ENCODE peak calls at places on chromosomes 1 and 21, in six cellular contexts. One of them, this sample, is unnamed.

GRCh38 chr1:66916320-66916719 is 8.3 kb downstream of the DNAI4 start:
- DNase-seq in A549: no peak
- DNase-seq in SK-N-SH: peak
- DNase-seq in HepG2: peak
- DNase-seq in H1: no peak
- DNase-seq in K562: peak
- DNase-seq in this sample: no peak

GRCh38 chr1:242425232-242425631 is 99.3 kb downstream of the PLD5 start:
- DNase-seq in SK-N-SH: no peak
- DNase-seq in H1: no peak
- DNase-seq in HepG2: peak
- DNase-seq in K562: peak
- DNase-seq in A549: peak
- DNase-seq in this sample: no peak

GRCh38 chr1:180092931-180093650 is 61.6 kb upstream of the QSOX1 start:
- DNase-seq in K562: no peak
- DNase-seq in SK-N-SH: no peak
- DNase-seq in A549: no peak
- DNase-seq in HepG2: no peak
- DNase-seq in H1: no peak
- DNase-seq in this sample: no peak

GRCh38 chr1:193283026-193283425 is 96.6 kb upstream of the B3GALT2 start:
- DNase-seq in SK-N-SH: no peak
- DNase-seq in A549: no peak
- DNase-seq in HepG2: no peak
- DNase-seq in K562: peak
- DNase-seq in H1: peak
- DNase-seq in this sample: no peak

GRCh38 chr1:89616844-89617627 is 15.9 kb upstream of the LRRC8C start:
- DNase-seq in H1: no peak
- DNase-seq in K562: no peak
- DNase-seq in SK-N-SH: no peak
- DNase-seq in A549: no peak
- DNase-seq in HepG2: no peak
- DNase-seq in this sample: no peak

GRCh38 chr21:33245289-33245918 is 15.7 kb downstream of the IFNAR2 start:
- DNase-seq in HepG2: peak
- DNase-seq in H1: no peak
- DNase-seq in K562: no peak
- DNase-seq in A549: no peak
- DNase-seq in SK-N-SH: no peak
- DNase-seq in this sample: no peak

GRCh38 chr1:200062143-200062542 is 34.6 kb downstream of the NR5A2 start:
- DNase-seq in A549: no peak
- DNase-seq in H1: no peak
- DNase-seq in HepG2: no peak
- DNase-seq in K562: no peak
- DNase-seq in SK-N-SH: no peak
- DNase-seq in this sample: no peak

GRCh38 chr1:107875689-107876088 is 89.3 kb downstream of the VAV3 start:
- DNase-seq in HepG2: no peak
- DNase-seq in H1: no peak
- DNase-seq in A549: no peak
- DNase-seq in SK-N-SH: no peak
- DNase-seq in K562: no peak
- DNase-seq in this sample: no peak

GRCh38 chr1:171754381-171754705 is 12.5 kb upstream of the VAMP4 start:
- DNase-seq in H1: no peak
- DNase-seq in A549: no peak
- DNase-seq in HepG2: no peak
- DNase-seq in K562: peak
- DNase-seq in SK-N-SH: no peak
- DNase-seq in this sample: no peak

GRCh38 chr1:26743426-26744059 is 44.2 kb upstream of the PIGV start:
- DNase-seq in SK-N-SH: no peak
- DNase-seq in H1: no peak
- DNase-seq in K562: no peak
- DNase-seq in A549: no peak
- DNase-seq in HepG2: no peak
- DNase-seq in this sample: no peak

GRCh38 chr1:178284059-178284458 is 190.2 kb downstream of the RASAL2 start:
- DNase-seq in SK-N-SH: no peak
- DNase-seq in HepG2: no peak
- DNase-seq in H1: no peak
- DNase-seq in K562: no peak
- DNase-seq in A549: no peak
- DNase-seq in this sample: no peak

GRCh38 chr1:26848947-26849774 is 13.8 kb upstream of the SFN start:
- DNase-seq in HepG2: peak
- DNase-seq in SK-N-SH: no peak
- DNase-seq in H1: no peak
- DNase-seq in K562: no peak
- DNase-seq in A549: peak
- DNase-seq in this sample: no peak

GRCh38 chr1:240385985-240386978 is 225.7 kb downstream of the GREM2 start:
- DNase-seq in A549: peak
- DNase-seq in K562: no peak
- DNase-seq in HepG2: no peak
- DNase-seq in H1: no peak
- DNase-seq in SK-N-SH: no peak
- DNase-seq in this sample: no peak

GRCh38 chr1:47434051-47434842 is 3.6 kb upstream of the FOXD2 start:
- DNase-seq in K562: no peak
- DNase-seq in H1: no peak
- DNase-seq in A549: no peak
- DNase-seq in SK-N-SH: peak
- DNase-seq in HepG2: no peak
- DNase-seq in this sample: no peak

GRCh38 chr1:171916315-171916771 is 75.0 kb downstream of the DNM3 start:
- DNase-seq in HepG2: no peak
- DNase-seq in SK-N-SH: no peak
- DNase-seq in K562: no peak
- DNase-seq in A549: no peak
- DNase-seq in H1: no peak
- DNase-seq in this sample: no peak

GRCh38 chr1:228400692-228401454 is 5.8 kb downstream of the TRIM11 start:
- DNase-seq in A549: no peak
- DNase-seq in SK-N-SH: no peak
- DNase-seq in H1: no peak
- DNase-seq in HepG2: no peak
- DNase-seq in K562: no peak
- DNase-seq in this sample: no peak

GRCh38 chr1:219432191-219432606 is 180.7 kb downstream of the ZC3H11B start:
- DNase-seq in HepG2: no peak
- DNase-seq in A549: no peak
- DNase-seq in SK-N-SH: no peak
- DNase-seq in H1: no peak
- DNase-seq in K562: no peak
- DNase-seq in this sample: no peak

GRCh38 chr1:16249838-16250241 is 12.9 kb upstream of the CPLANE2 start:
- DNase-seq in HepG2: peak
- DNase-seq in H1: no peak
- DNase-seq in SK-N-SH: no peak
- DNase-seq in K562: no peak
- DNase-seq in A549: no peak
- DNase-seq in this sample: no peak
- TF ChIP-seq EP300 in HepG2: no peak
- TF ChIP-seq EP300 in H1: no peak
- TF ChIP-seq EP300 in SK-N-SH: no peak
- TF ChIP-seq EP300 in K562: no peak
- TF ChIP-seq EP300 in A549: no peak
- TF ChIP-seq EP300 in this sample: no peak

GRCh38 chr1:55957233-55957632 is 622.1 kb downstream of the PLPP3 start:
- DNase-seq in HepG2: no peak
- DNase-seq in SK-N-SH: no peak
- DNase-seq in A549: no peak
- DNase-seq in K562: no peak
- DNase-seq in H1: no peak
- DNase-seq in this sample: no peak
- TF ChIP-seq RAD21 in HepG2: no peak
- TF ChIP-seq RAD21 in SK-N-SH: no peak
- TF ChIP-seq RAD21 in A549: no peak
- TF ChIP-seq RAD21 in K562: no peak
- TF ChIP-seq RAD21 in H1: no peak
- TF ChIP-seq RAD21 in this sample: no peak

GRCh38 chr1:9425859-9426258 is 113.4 kb upstream of the SLC25A33 start:
- DNase-seq in A549: no peak
- DNase-seq in HepG2: no peak
- DNase-seq in K562: no peak
- DNase-seq in H1: no peak
- DNase-seq in SK-N-SH: no peak
- DNase-seq in this sample: no peak
- TF ChIP-seq RFX5 in A549: no peak
- TF ChIP-seq RFX5 in HepG2: no peak
- TF ChIP-seq RFX5 in K562: no peak
- TF ChIP-seq RFX5 in H1: no peak
- TF ChIP-seq RFX5 in SK-N-SH: no peak
- TF ChIP-seq RFX5 in this sample: no peak

DNA sequence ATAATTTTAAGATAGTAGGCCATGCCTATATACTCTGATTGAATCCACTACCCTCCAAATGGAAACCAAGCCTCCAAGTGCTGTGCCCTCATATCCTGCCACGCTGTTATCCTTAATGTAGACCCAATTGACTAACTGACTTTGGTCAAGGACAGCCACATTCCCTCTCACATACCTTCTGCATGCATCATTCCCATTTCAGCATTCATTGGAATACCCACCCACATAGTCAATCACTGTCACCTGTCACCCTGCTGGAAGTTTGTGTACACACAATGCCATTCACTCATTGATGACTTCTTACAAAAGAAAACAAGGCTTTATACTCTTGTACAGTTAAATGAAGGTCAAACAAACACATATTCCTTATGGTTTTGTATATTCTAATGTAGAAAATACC is 221.1 kb upstream of the PBX1 start:
- DNase-seq in SK-N-SH: no peak
- DNase-seq in HepG2: peak
- DNase-seq in H1: no peak
- DNase-seq in A549: peak
- DNase-seq in K562: no peak
- DNase-seq in this sample: no peak
- TF ChIP-seq EP300 in SK-N-SH: no peak
- TF ChIP-seq EP300 in HepG2: no peak
- TF ChIP-seq EP300 in H1: no peak
- TF ChIP-seq EP300 in A549: no peak
- TF ChIP-seq EP300 in K562: no peak
- TF ChIP-seq EP300 in this sample: no peak

GRCh38 chr1:175045097-175045496 is 21.9 kb upstream of the MRPS14 start:
- DNase-seq in A549: no peak
- DNase-seq in K562: no peak
- DNase-seq in HepG2: no peak
- DNase-seq in H1: no peak
- DNase-seq in SK-N-SH: no peak
- DNase-seq in this sample: no peak

GRCh38 chr1:175040324-175040910 is 17.2 kb upstream of the MRPS14 start:
- DNase-seq in SK-N-SH: no peak
- DNase-seq in HepG2: peak
- DNase-seq in H1: no peak
- DNase-seq in K562: no peak
- DNase-seq in A549: no peak
- DNase-seq in this sample: no peak

GRCh38 chr1:175042650-175043049 is 19.4 kb upstream of the MRPS14 start:
- DNase-seq in A549: no peak
- DNase-seq in SK-N-SH: no peak
- DNase-seq in H1: no peak
- DNase-seq in HepG2: no peak
- DNase-seq in K562: no peak
- DNase-seq in this sample: no peak

GRCh38 chr1:175045519-175045918 is 22.1 kb upstream of the TNN start:
- DNase-seq in K562: no peak
- DNase-seq in A549: no peak
- DNase-seq in H1: no peak
- DNase-seq in HepG2: no peak
- DNase-seq in SK-N-SH: no peak
- DNase-seq in this sample: no peak

GRCh38 chr1:175043824-175044223 is 20.6 kb upstream of the MRPS14 start:
- DNase-seq in HepG2: no peak
- DNase-seq in A549: no peak
- DNase-seq in SK-N-SH: no peak
- DNase-seq in K562: no peak
- DNase-seq in H1: no peak
- DNase-seq in this sample: no peak
- TF ChIP-seq RAD21 in HepG2: no peak
- TF ChIP-seq RAD21 in A549: no peak
- TF ChIP-seq RAD21 in SK-N-SH: no peak
- TF ChIP-seq RAD21 in K562: no peak
- TF ChIP-seq RAD21 in H1: no peak
- TF ChIP-seq RAD21 in this sample: no peak

DNA sequence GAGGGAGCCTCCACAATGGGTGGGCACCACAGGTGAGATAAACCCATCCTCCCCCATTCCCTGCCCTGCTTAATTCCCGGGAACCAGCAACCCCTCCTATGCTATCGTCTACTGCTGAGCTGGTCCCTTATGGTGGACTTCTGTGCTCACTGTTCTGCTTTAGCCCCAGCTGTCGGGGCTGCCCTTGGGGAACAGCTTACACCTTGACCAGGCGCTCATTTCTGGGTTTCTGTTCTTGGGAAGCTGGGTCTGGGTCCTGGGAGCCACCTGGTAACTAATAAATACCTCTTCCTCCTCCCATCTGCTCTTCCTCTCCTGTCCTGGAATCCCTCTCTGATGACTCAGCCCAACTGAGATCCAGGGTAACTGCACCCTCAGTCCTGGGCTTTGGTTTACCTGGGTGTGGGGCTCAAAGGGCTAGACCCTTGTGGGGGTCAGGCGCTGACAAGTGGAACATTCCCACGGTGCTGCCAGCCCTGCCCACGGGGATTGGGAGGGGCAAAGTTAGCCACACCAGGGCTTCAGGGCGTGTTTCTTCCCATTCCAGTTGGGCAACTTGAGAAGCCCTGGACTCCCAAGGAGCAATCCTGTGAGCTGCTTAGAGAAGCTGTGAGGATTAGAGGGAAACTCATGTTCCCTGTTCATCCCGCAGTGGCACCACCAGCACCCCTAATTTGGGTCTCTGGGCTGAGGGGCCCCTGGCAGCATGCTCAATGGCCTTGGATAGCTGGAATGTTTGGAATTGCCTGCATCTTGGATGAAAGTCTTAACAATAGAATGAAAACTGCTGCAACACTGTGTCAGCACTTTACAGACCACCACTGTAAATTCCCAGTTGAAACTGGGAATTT is 1.6 kb downstream of the PCAT6 start:
- DNase-seq in H1: peak
- DNase-seq in SK-N-SH: no peak
- DNase-seq in K562: no peak
- DNase-seq in HepG2: peak
- DNase-seq in A549: peak
- DNase-seq in this sample: no peak
- TF ChIP-seq RFX5 in H1: no peak
- TF ChIP-seq RFX5 in SK-N-SH: no peak
- TF ChIP-seq RFX5 in K562: no peak
- TF ChIP-seq RFX5 in HepG2: no peak
- TF ChIP-seq RFX5 in A549: no peak
- TF ChIP-seq RFX5 in this sample: no peak

GRCh38 chr1:100895540-100896480 is at the start of gene SLC30A7:
- DNase-seq in K562: peak
- DNase-seq in SK-N-SH: peak
- DNase-seq in H1: peak
- DNase-seq in A549: peak
- DNase-seq in HepG2: peak
- DNase-seq in this sample: peak
- TF ChIP-seq EP300 in K562: no peak
- TF ChIP-seq EP300 in SK-N-SH: no peak
- TF ChIP-seq EP300 in H1: no peak
- TF ChIP-seq EP300 in A549: no peak
- TF ChIP-seq EP300 in HepG2: peak
- TF ChIP-seq EP300 in this sample: no peak

GRCh38 chr1:32031578-32032286 is 18.1 kb downstream of the KHDRBS1 start:
- DNase-seq in H1: no peak
- DNase-seq in A549: no peak
- DNase-seq in HepG2: no peak
- DNase-seq in SK-N-SH: no peak
- DNase-seq in K562: no peak
- DNase-seq in this sample: no peak
- TF ChIP-seq RAD21 in H1: no peak
- TF ChIP-seq RAD21 in A549: no peak
- TF ChIP-seq RAD21 in HepG2: no peak
- TF ChIP-seq RAD21 in SK-N-SH: no peak
- TF ChIP-seq RAD21 in K562: no peak
- TF ChIP-seq RAD21 in this sample: no peak

This sample was measured in GM12878.